ENCODE peak calls at places on chromosomes 4 and X, in five cellular contexts. Y is GM10248, P is WERI-Rb-1, R is AG10803, E is uterus. X is an unnamed sample.

GRCh38 chr4:177483271-177483670 is 41.0 kb upstream of the AGA start:
- DNase-seq in Y (no peak), P (no peak), R (peak), E (no peak), X (no peak)

GRCh38 chr4:38449506-38450174 is 214.4 kb upstream of the KLF3 start:
- DNase-seq in Y (no peak), P (no peak), R (peak), E (no peak), X (no peak)

GRCh38 chr4:123495530-123495929 is 98.9 kb downstream of the SPRY1 start:
- DNase-seq in Y (no peak), P (no peak), R (no peak), E (no peak), X (no peak)

GRCh38 chr4:56048621-56049427 is 100.1 kb downstream of the CEP135 start:
- DNase-seq in Y (peak), P (peak), R (peak), E (peak), X (peak)

GRCh38 chr4:173488656-173489055 is 41.4 kb downstream of the HAND2 start:
- DNase-seq in Y (no peak), P (no peak), R (peak), E (no peak), X (no peak)

GRCh38 chr4:102036619-102037376 is 246.3 kb downstream of the BANK1 start:
- DNase-seq in Y (no peak), P (no peak), R (peak), E (no peak), X (no peak)

GRCh38 chrX:132491191-132491590 is 2.4 kb upstream of the MBNL3 start:
- DNase-seq in Y (no peak), P (no peak), R (no peak), E (no peak), X (no peak)

GRCh38 chrX:118627084-118627758 is 100.2 kb upstream of the IL13RA1 start:
- DNase-seq in Y (no peak), P (no peak), R (no peak), E (no peak), X (no peak)

GRCh38 chrX:154731881-154732280 is 19.0 kb downstream of the GAB3 start:
- DNase-seq in Y (no peak), P (peak), R (no peak), E (no peak), X (no peak)

GRCh38 chr4:75823812-75824211 is 78.4 kb downstream of the PPEF2 start:
- DNase-seq in Y (no peak), P (no peak), R (no peak), E (no peak), X (no peak)

GRCh38 chrX:71181558-71181909 is 36.9 kb downstream of the NLGN3 start:
- DNase-seq in Y (no peak), P (no peak), R (no peak), E (peak), X (peak)

GRCh38 chrX:134971926-134972325 is 18.9 kb upstream of the SMIM10 start:
- DNase-seq in Y (no peak), P (no peak), R (peak), E (no peak), X (no peak)

GRCh38 chr4:74038161-74039064 is at the start of gene CXCL3:
- DNase-seq in Y (peak), P (peak), R (peak), E (peak), X (peak)

GRCh38 chr4:80213117-80213815 is 16.0 kb downstream of the PRDM8 start:
- DNase-seq in Y (no peak), P (no peak), R (peak), E (no peak), X (no peak)

GRCh38 chr4:25842229-25842840 is 20.5 kb downstream of the SEL1L3 start:
- DNase-seq in Y (peak), P (peak), R (no peak), E (no peak), X (peak)

GRCh38 chr4:75633846-75634245 is 3.5 kb upstream of the CDKL2 start:
- DNase-seq in Y (no peak), P (no peak), R (peak), E (no peak), X (no peak)

GRCh38 chr4:156970501-156971167 is 965 bp downstream of the PDGFC start:
- DNase-seq in Y (no peak), P (peak), R (peak), E (peak), X (no peak)

GRCh38 chr4:127209580-127210095 is 423.1 kb upstream of the INTU start:
- DNase-seq in Y (no peak), P (no peak), R (no peak), E (no peak), X (no peak)

GRCh38 chr4:14552119-14552518 is 450.2 kb upstream of the CPEB2 start:
- DNase-seq in Y (no peak), P (no peak), R (no peak), E (no peak), X (no peak)

GRCh38 chr4:40587826-40588225 is 41.8 kb downstream of the RBM47 start:
- DNase-seq in Y (no peak), P (no peak), R (peak), E (no peak), X (no peak)

GRCh38 chrX:13956998-13957397 is 72.7 kb downstream of the GEMIN8 start:
- DNase-seq in Y (no peak), P (no peak), R (no peak), E (no peak), X (no peak)

GRCh38 chrX:150886381-150886780 is 12.1 kb downstream of the CD99L2 start:
- DNase-seq in Y (no peak), P (no peak), R (no peak), E (no peak), X (no peak)

GRCh38 chr4:182960228-182960627 is 43.0 kb upstream of the DCTD start:
- DNase-seq in Y (no peak), P (no peak), R (no peak), E (no peak), X (no peak)
- TF ChIP-seq CTCF in Y (no peak), P (no peak), R (no peak), E (no peak), X (no peak)

GRCh38 chrX:121254336-121254735 is 206.9 kb downstream of the GLUD2 start:
- DNase-seq in Y (no peak), P (no peak), R (no peak), E (no peak), X (no peak)
- TF ChIP-seq CTCF in Y (no peak), P (peak), R (no peak), E (no peak), X (no peak)

GRCh38 chr4:121564840-121565375 is 131.9 kb downstream of the ANXA5 start:
- DNase-seq in Y (no peak), P (no peak), R (peak), E (no peak), X (no peak)

GRCh38 chr4:121562833-121563232 is 133.9 kb downstream of the ANXA5 start:
- DNase-seq in Y (no peak), P (no peak), R (no peak), E (no peak), X (no peak)

DNA sequence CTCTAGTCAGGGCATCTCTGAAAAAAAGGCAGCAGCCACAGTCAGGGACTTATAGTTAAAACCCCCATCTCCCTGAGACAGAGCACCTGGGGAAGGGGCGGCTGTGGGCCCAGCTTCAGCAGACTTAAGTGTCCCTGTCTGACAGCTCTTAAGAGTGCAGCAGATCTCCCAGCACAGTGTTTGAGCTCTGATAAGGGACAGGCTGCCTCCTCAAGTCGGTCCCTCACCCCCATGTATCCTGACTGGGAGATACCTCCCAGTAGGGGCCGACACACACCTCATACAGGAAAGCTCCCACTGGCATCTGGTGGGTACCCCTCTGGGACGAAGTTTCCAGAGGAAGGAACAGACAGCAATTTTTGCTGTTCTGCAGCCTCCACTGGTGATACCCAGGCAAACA is 129.0 kb downstream of the ANXA5 start:
- DNase-seq in Y (no peak), P (no peak), R (no peak), E (no peak), X (no peak)
- TF ChIP-seq CTCF in Y (no peak), P (no peak), R (no peak), E (no peak), X (no peak)

DNA sequence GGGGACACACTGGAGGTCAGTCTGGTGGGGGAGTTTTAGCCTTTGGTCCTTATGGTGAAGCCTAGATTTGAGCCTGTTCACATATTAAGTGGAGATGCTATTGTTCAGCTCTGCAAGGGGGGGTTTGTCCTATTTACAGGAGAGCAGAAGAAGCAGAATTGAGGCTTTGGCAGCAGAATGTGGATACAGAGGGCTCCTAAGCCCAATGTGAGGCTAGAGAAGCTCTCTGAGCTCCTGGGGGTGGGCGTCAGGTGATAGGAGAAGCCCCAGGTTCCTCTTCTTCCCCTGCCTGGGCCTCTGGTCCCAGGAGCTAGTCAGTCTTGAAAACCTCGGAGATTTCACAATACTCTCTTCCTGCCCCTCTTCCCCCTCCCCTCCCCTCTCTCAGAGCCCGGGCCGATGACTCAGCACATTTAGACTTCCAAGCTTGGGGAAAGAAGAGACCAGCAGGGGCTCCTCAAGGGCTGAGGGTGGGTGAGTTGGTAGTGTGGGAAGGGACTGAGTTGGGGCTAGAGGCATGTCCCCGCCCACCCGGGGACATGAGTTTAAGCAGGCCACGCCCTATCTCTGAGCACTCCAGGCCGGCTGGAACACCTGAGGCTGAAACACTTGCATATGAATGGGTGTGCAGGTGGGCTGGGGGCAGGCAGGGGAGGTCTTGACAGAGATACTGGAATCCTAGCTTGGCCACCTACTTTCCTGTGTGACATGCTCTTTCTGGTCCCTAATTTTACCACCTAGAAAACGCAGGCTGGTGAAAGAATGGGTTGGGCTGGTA is 3.4 kb downstream of the TFE3 start:
- DNase-seq in Y (no peak), P (peak), R (peak), E (peak), X (no peak)
- TF ChIP-seq CTCF in Y (no peak), P (no peak), R (peak), E (peak), X (no peak)

GRCh38 chr4:8594097-8595038 is 1.8 kb downstream of the CPZ start:
- DNase-seq in Y (peak), P (peak), R (peak), E (peak), X (no peak)
- TF ChIP-seq CTCF in Y (peak), P (peak), R (peak), E (peak), X (no peak)

DNA sequence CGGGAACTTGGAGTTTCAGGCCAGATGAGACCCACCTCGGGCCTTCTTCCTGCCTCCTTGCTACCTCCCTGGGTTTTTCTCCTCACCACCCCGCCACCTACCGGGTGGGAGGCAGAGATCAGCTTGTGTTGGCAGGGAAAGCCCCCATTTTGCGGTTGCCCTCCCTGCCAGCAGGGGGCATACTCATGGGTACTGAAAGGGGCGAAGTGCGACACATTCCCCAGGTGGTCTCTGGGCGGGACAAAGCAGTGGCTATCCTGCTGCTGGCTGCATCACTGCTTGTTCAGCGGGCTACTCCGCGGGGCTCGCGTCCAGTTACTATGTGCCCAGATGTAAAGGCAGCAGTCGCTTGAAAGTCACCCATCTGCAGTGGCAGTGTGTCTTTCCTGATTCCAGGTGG is 330.3 kb downstream of the PDHA2 start:
- DNase-seq in Y (peak), P (peak), R (no peak), E (no peak), X (no peak)
- TF ChIP-seq CTCF in Y (no peak), P (peak), R (no peak), E (no peak), X (no peak)

GRCh38 chrX:20217906-20218305 is 48.8 kb downstream of the RPS6KA3 start:
- DNase-seq in Y (no peak), P (no peak), R (no peak), E (no peak), X (no peak)

GRCh38 chrX:20215565-20215964 is 51.1 kb downstream of the RPS6KA3 start:
- DNase-seq in Y (no peak), P (no peak), R (no peak), E (no peak), X (no peak)

GRCh38 chrX:20211261-20211786 is 55.4 kb downstream of the RPS6KA3 start:
- DNase-seq in Y (no peak), P (no peak), R (no peak), E (no peak), X (no peak)

GRCh38 chrX:20217279-20217678 is 49.4 kb downstream of the RPS6KA3 start:
- DNase-seq in Y (no peak), P (no peak), R (peak), E (no peak), X (no peak)

DNA sequence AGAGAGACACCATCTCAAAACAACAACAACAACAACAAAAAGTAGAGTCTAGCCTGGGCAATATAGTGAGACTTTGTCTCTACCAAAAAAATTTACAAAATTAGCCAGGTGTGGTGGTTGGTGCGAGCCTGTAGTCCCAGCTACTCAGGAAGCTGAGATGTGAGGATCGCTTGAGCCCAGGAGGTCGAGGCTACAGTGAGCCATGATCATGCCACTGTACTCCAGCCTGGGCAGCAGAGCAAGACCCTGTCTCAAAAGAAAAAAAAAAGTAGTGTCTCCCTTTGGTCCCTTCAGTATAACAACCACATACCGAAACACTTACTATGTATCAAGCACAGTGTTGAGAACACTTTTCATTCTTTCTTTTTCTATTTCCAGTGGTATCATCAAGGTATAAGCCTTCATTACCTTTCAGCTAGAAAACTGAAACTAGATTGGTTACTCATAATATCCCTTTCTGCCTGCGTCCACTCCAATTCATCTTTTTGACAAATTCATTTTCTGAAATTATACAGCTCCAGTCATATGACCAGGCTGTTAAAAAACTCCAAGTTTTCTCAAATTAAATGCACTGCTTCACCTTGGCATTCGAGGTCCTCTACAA is 54.1 kb downstream of the RPS6KA3 start:
- DNase-seq in Y (no peak), P (no peak), R (no peak), E (no peak), X (no peak)
- TF ChIP-seq CTCF in Y (no peak), P (no peak), R (no peak), E (no peak), X (no peak)

X was measured in activated B cell treated with CpG ODN at 0.5 μM for 24 hours.